ENCODE peak calls at places on chromosomes 12 and 14, in eight cellular contexts. One of them, this sample, is unnamed.

GRCh38 chr12:39503445-39503844 is 60.5 kb upstream of the KIF21A start:
- DNase-seq in Peyer's patch: no peak
- DNase-seq in K562: no peak
- DNase-seq in GM13977: no peak
- DNase-seq in prostate gland: no peak
- DNase-seq in A549: peak; percentile 38
- DNase-seq in bronchial epithelial cell: peak; percentile 85
- DNase-seq in DND-41: no peak
- DNase-seq in this sample: no peak

GRCh38 chr14:33777651-33778050 is 173.2 kb downstream of the EGLN3 start:
- DNase-seq in GM13977: no peak
- DNase-seq in A549: no peak
- DNase-seq in DND-41: no peak
- DNase-seq in prostate gland: no peak
- DNase-seq in bronchial epithelial cell: no peak
- DNase-seq in K562: no peak
- DNase-seq in Peyer's patch: no peak
- DNase-seq in this sample: no peak

GRCh38 chr12:64561302-64561651 is 49.0 kb upstream of the RASSF3 start:
- DNase-seq in K562: no peak
- DNase-seq in A549: no peak
- DNase-seq in prostate gland: no peak
- DNase-seq in bronchial epithelial cell: no peak
- DNase-seq in Peyer's patch: no peak
- DNase-seq in GM13977: no peak
- DNase-seq in DND-41: no peak
- DNase-seq in this sample: no peak

GRCh38 chr12:111597731-111598636 is 1.1 kb downstream of the ATXN2 start:
- DNase-seq in GM13977: peak; percentile 64
- DNase-seq in K562: peak; percentile 75
- DNase-seq in Peyer's patch: peak; percentile 76
- DNase-seq in A549: peak; percentile 50
- DNase-seq in bronchial epithelial cell: no peak
- DNase-seq in prostate gland: peak; percentile 30
- DNase-seq in DND-41: peak; percentile 41
- DNase-seq in this sample: peak; percentile 63

GRCh38 chr14:65170768-65171251 is 68.5 kb upstream of the MAX start:
- DNase-seq in GM13977: peak; percentile 56
- DNase-seq in DND-41: peak; percentile 63
- DNase-seq in K562: no peak
- DNase-seq in A549: peak; percentile 43
- DNase-seq in bronchial epithelial cell: peak; percentile 25
- DNase-seq in Peyer's patch: no peak
- DNase-seq in prostate gland: no peak
- DNase-seq in this sample: peak; percentile 35

GRCh38 chr12:120992989-120993388 is 14.6 kb downstream of the HNF1A start:
- DNase-seq in A549: no peak
- DNase-seq in K562: no peak
- DNase-seq in prostate gland: no peak
- DNase-seq in Peyer's patch: no peak
- DNase-seq in DND-41: no peak
- DNase-seq in bronchial epithelial cell: no peak
- DNase-seq in GM13977: no peak
- DNase-seq in this sample: no peak

GRCh38 chr14:100771121-100771800 is 44.6 kb downstream of the DLK1 start:
- DNase-seq in bronchial epithelial cell: no peak
- DNase-seq in K562: peak; percentile 89
- DNase-seq in prostate gland: no peak
- DNase-seq in DND-41: no peak
- DNase-seq in GM13977: no peak
- DNase-seq in Peyer's patch: no peak
- DNase-seq in A549: no peak
- DNase-seq in this sample: no peak

GRCh38 chr14:67541448-67542387 is 8.6 kb downstream of the PLEKHH1 start:
- DNase-seq in GM13977: peak; percentile 40
- DNase-seq in A549: no peak
- DNase-seq in K562: peak; percentile 75
- DNase-seq in Peyer's patch: peak; percentile 86
- DNase-seq in prostate gland: no peak
- DNase-seq in bronchial epithelial cell: no peak
- DNase-seq in DND-41: no peak
- DNase-seq in this sample: no peak

GRCh38 chr12:111991946-111992345 is 21.0 kb downstream of the TMEM116 start:
- DNase-seq in prostate gland: no peak
- DNase-seq in K562: no peak
- DNase-seq in bronchial epithelial cell: no peak
- DNase-seq in A549: no peak
- DNase-seq in GM13977: no peak
- DNase-seq in DND-41: no peak
- DNase-seq in Peyer's patch: no peak
- DNase-seq in this sample: no peak

DNA sequence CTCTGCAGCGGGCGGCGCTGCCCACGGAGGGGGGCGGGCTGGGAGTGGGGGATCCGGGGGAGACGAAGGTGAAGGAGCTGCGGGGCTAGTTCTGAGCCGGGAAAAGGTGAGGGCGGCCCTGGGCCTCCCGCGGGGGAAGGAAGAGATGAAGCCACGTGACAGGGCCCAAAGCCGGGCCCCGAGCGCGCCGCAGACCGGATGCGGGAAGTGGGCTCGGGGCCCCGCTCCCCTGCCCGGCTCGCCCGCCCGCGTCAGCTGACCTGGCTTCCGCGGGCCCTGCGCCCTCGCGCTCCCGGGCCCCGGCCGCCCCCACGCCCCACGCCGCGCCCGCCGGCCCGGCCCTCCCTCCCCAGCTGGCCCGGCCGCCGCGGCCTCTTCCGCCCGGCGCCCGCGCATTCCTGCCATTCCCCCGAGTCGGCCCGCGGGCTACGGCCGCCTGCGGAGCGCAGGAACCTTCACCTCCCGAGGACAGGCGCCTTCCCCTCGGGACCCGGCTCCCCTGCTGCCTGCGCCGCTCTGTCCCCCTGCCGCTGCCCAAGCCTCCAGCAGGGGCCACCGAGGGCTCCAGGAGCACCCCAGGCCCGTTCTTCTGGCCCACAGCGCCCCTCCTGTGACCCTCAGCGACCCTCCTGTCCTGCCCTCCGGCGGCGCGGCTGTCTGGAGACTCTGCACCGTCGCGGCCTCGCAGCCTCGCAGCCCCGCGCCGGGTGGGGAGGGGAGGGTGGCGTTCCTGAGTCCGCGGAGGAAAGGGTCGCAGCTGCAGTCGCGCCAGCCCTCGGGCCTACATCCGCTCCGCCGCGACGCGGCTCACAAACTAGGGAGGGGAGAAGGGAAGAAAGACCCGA is 20.4 kb downstream of the NINJ2 start:
- DNase-seq in prostate gland: peak; percentile 66
- DNase-seq in K562: peak; percentile 85
- DNase-seq in GM13977: peak; percentile 90
- DNase-seq in DND-41: peak; percentile 85
- DNase-seq in bronchial epithelial cell: no peak
- DNase-seq in Peyer's patch: peak; percentile 86
- DNase-seq in A549: peak; percentile 82
- DNase-seq in this sample: peak; percentile 92
- TF ChIP-seq CTCF in prostate gland: no peak
- TF ChIP-seq CTCF in K562: peak; percentile 43
- TF ChIP-seq CTCF in GM13977: peak; percentile 39
- TF ChIP-seq CTCF in DND-41: peak; percentile 47
- TF ChIP-seq CTCF in bronchial epithelial cell: peak; percentile 45
- TF ChIP-seq CTCF in Peyer's patch: peak; percentile 51
- TF ChIP-seq CTCF in A549: peak; percentile 24
- TF ChIP-seq CTCF in this sample: peak; percentile 16

DNA sequence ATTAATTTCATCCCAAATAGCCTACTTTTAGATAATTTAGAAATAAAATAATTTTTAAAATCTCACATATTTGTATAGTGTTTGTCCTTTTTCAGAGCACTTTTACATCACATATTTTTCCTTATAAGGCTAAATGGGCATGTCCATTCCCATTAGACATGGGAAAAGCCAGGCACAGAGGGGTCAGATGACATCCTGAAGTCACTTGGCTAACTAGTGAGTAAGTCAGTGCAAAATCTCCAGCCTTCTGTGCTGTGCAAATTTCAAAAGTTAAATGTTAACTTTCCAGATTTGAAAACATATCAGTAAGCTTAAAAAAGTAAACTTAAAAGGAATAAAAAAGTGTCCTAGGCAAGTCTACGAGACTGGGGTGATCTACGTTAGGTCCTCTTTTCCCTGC is 117.4 kb downstream of the EMP1 start:
- DNase-seq in DND-41: no peak
- DNase-seq in GM13977: no peak
- DNase-seq in A549: no peak
- DNase-seq in Peyer's patch: no peak
- DNase-seq in K562: no peak
- DNase-seq in bronchial epithelial cell: no peak
- DNase-seq in prostate gland: no peak
- DNase-seq in this sample: no peak
- TF ChIP-seq CTCF in DND-41: no peak
- TF ChIP-seq CTCF in GM13977: no peak
- TF ChIP-seq CTCF in A549: no peak
- TF ChIP-seq CTCF in Peyer's patch: no peak
- TF ChIP-seq CTCF in K562: no peak
- TF ChIP-seq CTCF in bronchial epithelial cell: no peak
- TF ChIP-seq CTCF in prostate gland: no peak
- TF ChIP-seq CTCF in this sample: no peak

DNA sequence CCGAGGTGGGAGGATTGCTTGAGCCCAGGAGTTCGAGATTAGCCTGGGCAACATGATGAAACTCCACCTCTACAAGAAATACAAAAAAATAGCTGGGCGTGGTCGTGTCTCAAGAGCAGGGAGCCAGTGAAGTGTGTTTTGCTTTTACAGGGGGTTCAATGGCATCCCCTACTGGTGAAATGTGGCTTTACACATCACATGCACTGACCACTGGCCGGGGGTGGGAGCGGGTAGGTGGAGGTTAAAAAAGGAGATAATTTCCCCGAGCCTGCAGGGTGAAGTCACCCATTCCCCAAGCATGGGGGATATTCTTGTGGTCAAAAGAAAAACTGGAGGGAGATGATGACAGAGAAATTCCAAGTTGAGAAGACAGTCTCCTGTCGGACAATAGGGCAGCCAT is 63.6 kb upstream of the PWP1 start:
- DNase-seq in A549: no peak
- DNase-seq in prostate gland: no peak
- DNase-seq in Peyer's patch: no peak
- DNase-seq in GM13977: peak; percentile 28
- DNase-seq in K562: peak; percentile 72
- DNase-seq in DND-41: no peak
- DNase-seq in bronchial epithelial cell: peak; percentile 13
- DNase-seq in this sample: peak; percentile 33
- TF ChIP-seq CTCF in A549: peak; percentile 48
- TF ChIP-seq CTCF in prostate gland: no peak
- TF ChIP-seq CTCF in Peyer's patch: peak; percentile 31
- TF ChIP-seq CTCF in GM13977: peak; percentile 63
- TF ChIP-seq CTCF in K562: peak; percentile 79
- TF ChIP-seq CTCF in DND-41: peak; percentile 53
- TF ChIP-seq CTCF in bronchial epithelial cell: peak; percentile 38
- TF ChIP-seq CTCF in this sample: peak; percentile 56

GRCh38 chr12:169528-170360 is 44.2 kb downstream of the SLC6A12 start:
- DNase-seq in K562: peak; percentile 30
- DNase-seq in DND-41: no peak
- DNase-seq in GM13977: no peak
- DNase-seq in bronchial epithelial cell: no peak
- DNase-seq in A549: no peak
- DNase-seq in Peyer's patch: no peak
- DNase-seq in prostate gland: no peak
- DNase-seq in this sample: peak; percentile 31
- TF ChIP-seq CTCF in K562: no peak
- TF ChIP-seq CTCF in DND-41: peak; percentile 13
- TF ChIP-seq CTCF in GM13977: no peak
- TF ChIP-seq CTCF in bronchial epithelial cell: no peak
- TF ChIP-seq CTCF in A549: no peak
- TF ChIP-seq CTCF in Peyer's patch: no peak
- TF ChIP-seq CTCF in prostate gland: no peak
- TF ChIP-seq CTCF in this sample: no peak

DNA sequence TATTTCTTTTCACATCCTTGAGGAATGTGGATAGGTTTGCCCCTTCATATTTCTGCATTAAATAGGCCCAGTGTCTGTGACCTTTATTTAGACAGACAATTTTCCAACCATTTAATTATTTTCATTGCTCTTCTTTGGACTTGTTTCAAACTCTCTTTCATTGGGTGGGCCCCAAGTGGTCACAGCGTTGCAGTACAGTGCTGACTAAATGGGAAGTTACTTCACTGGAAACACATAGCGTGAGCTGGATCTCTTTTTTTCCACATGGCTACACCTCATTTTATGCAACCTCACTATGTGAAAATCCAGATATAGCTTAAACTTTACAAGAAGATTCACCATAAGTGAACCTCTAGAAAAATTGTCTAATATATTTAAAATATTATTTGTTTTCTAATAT is 438.9 kb downstream of the ADAMTS20 start:
- DNase-seq in bronchial epithelial cell: no peak
- DNase-seq in DND-41: no peak
- DNase-seq in Peyer's patch: no peak
- DNase-seq in GM13977: no peak
- DNase-seq in K562: no peak
- DNase-seq in prostate gland: no peak
- DNase-seq in A549: no peak
- DNase-seq in this sample: no peak
- TF ChIP-seq CTCF in bronchial epithelial cell: no peak
- TF ChIP-seq CTCF in DND-41: no peak
- TF ChIP-seq CTCF in Peyer's patch: no peak
- TF ChIP-seq CTCF in GM13977: no peak
- TF ChIP-seq CTCF in K562: no peak
- TF ChIP-seq CTCF in prostate gland: no peak
- TF ChIP-seq CTCF in A549: no peak
- TF ChIP-seq CTCF in this sample: no peak

GRCh38 chr14:55731881-55732498 is 152.0 kb downstream of the KTN1 start:
- DNase-seq in bronchial epithelial cell: no peak
- DNase-seq in DND-41: peak; percentile 64
- DNase-seq in GM13977: peak; percentile 18
- DNase-seq in prostate gland: no peak
- DNase-seq in Peyer's patch: no peak
- DNase-seq in A549: no peak
- DNase-seq in K562: peak; percentile 9
- DNase-seq in this sample: peak; percentile 35
- TF ChIP-seq CTCF in bronchial epithelial cell: peak; percentile 46
- TF ChIP-seq CTCF in DND-41: peak; percentile 73
- TF ChIP-seq CTCF in GM13977: peak; percentile 66
- TF ChIP-seq CTCF in prostate gland: peak; percentile 51
- TF ChIP-seq CTCF in Peyer's patch: peak; percentile 64
- TF ChIP-seq CTCF in A549: peak; percentile 59
- TF ChIP-seq CTCF in K562: peak; percentile 65
- TF ChIP-seq CTCF in this sample: peak; percentile 54

GRCh38 chr12:105510526-105510925 is 180.0 kb downstream of the C12orf75 start:
- DNase-seq in DND-41: no peak
- DNase-seq in A549: no peak
- DNase-seq in bronchial epithelial cell: no peak
- DNase-seq in K562: no peak
- DNase-seq in Peyer's patch: no peak
- DNase-seq in prostate gland: no peak
- DNase-seq in GM13977: no peak
- DNase-seq in this sample: no peak
- TF ChIP-seq CTCF in DND-41: no peak
- TF ChIP-seq CTCF in A549: no peak
- TF ChIP-seq CTCF in bronchial epithelial cell: no peak
- TF ChIP-seq CTCF in K562: no peak
- TF ChIP-seq CTCF in Peyer's patch: no peak
- TF ChIP-seq CTCF in prostate gland: no peak
- TF ChIP-seq CTCF in GM13977: no peak
- TF ChIP-seq CTCF in this sample: no peak

GRCh38 chr12:123271182-123271491 is 519 bp downstream of the CDK2AP1 start:
- DNase-seq in DND-41: peak; percentile 78
- DNase-seq in A549: peak; percentile 76
- DNase-seq in prostate gland: peak; percentile 61
- DNase-seq in GM13977: peak; percentile 93
- DNase-seq in bronchial epithelial cell: peak; percentile 16
- DNase-seq in Peyer's patch: peak; percentile 83
- DNase-seq in K562: peak; percentile 88
- DNase-seq in this sample: peak; percentile 96
- TF ChIP-seq CTCF in DND-41: peak; percentile 72
- TF ChIP-seq CTCF in A549: peak; percentile 71
- TF ChIP-seq CTCF in prostate gland: peak; percentile 25
- TF ChIP-seq CTCF in GM13977: peak; percentile 81
- TF ChIP-seq CTCF in bronchial epithelial cell: peak; percentile 54
- TF ChIP-seq CTCF in Peyer's patch: peak; percentile 68
- TF ChIP-seq CTCF in K562: peak; percentile 68
- TF ChIP-seq CTCF in this sample: peak; percentile 76

GRCh38 chr14:62168564-62169155 is 406.4 kb downstream of the SNAPC1 start:
- DNase-seq in bronchial epithelial cell: no peak
- DNase-seq in prostate gland: no peak
- DNase-seq in A549: no peak
- DNase-seq in Peyer's patch: no peak
- DNase-seq in GM13977: no peak
- DNase-seq in DND-41: no peak
- DNase-seq in K562: no peak
- DNase-seq in this sample: no peak
- TF ChIP-seq CTCF in bronchial epithelial cell: no peak
- TF ChIP-seq CTCF in prostate gland: no peak
- TF ChIP-seq CTCF in A549: peak; percentile 23
- TF ChIP-seq CTCF in Peyer's patch: no peak
- TF ChIP-seq CTCF in GM13977: no peak
- TF ChIP-seq CTCF in DND-41: no peak
- TF ChIP-seq CTCF in K562: no peak
- TF ChIP-seq CTCF in this sample: no peak

This sample was measured in GM20000.